ENCODE peak calls at places on chromosomes 1 and 21, in nine cellular contexts. Y is lung; A is CD8-positive, alpha-beta memory T cell; W is ovary; H is colonic mucosa; S is mammary epithelial cell; E is pancreas; F is left ventricle myocardium inferior; O is tibial nerve. Q is an unnamed sample.
A peak's percentile ranks its signal among the peaks of the same experiment; 100 is the strongest.

GRCh38 chr1:53137729-53138128 is 4.7 kb downstream of the SLC1A7 start:
- DNase-seq in H (no peak), Y (no peak), F (no peak), W (no peak), A (no peak), O (no peak), S (no peak), E (no peak), Q (no peak)

GRCh38 chr1:157105988-157106812 is 6.6 kb upstream of the ETV3L start:
- DNase-seq in H (no peak), Y (no peak), F (no peak), W (no peak), A (no peak), E (no peak), S (peak; percentile 56), O (no peak), Q (no peak)

GRCh38 chr1:209064850-209065249 is 518.7 kb upstream of the CAMK1G start:
- DNase-seq in F (no peak), A (no peak), W (no peak), E (no peak), O (no peak), S (no peak), H (no peak), Y (no peak), Q (no peak)

GRCh38 chr1:173555651-173556305 is 47.1 kb downstream of the SLC9C2 start:
- DNase-seq in S (peak; percentile 9), Y (no peak), A (no peak), H (no peak), W (no peak), F (no peak), O (no peak), E (no peak), Q (no peak)

GRCh38 chr1:2416403-2416802 is 4.0 kb upstream of the PEX10 start:
- DNase-seq in H (peak; percentile 68), E (peak; percentile 28), O (no peak), W (no peak), Y (no peak), F (no peak), A (peak; percentile 19), S (no peak), Q (peak; percentile 22)

GRCh38 chr21:20997633-20998455 is at the start of gene NCAM2:
- DNase-seq in E (peak; percentile 79), H (peak; percentile 54), Y (peak; percentile 52), S (peak; percentile 9), A (peak; percentile 49), O (peak; percentile 39), F (peak; percentile 79), W (peak; percentile 49), Q (peak; percentile 73)

GRCh38 chr1:21278898-21279819 is 11.1 kb downstream of the ECE1 start:
- DNase-seq in H (no peak), F (no peak), A (peak; percentile 34), W (peak; percentile 61), O (no peak), Y (no peak), E (no peak), S (no peak), Q (no peak)

GRCh38 chr1:159854101-159854692 is 8.3 kb downstream of the VSIG8 start:
- DNase-seq in S (no peak), Y (peak; percentile 80), H (peak; percentile 90), E (peak; percentile 83), A (peak; percentile 7), F (peak; percentile 86), O (peak; percentile 71), W (peak; percentile 79), Q (peak; percentile 94)

GRCh38 chr1:212557739-212558664 is 50.6 kb upstream of the ATF3 start:
- DNase-seq in W (peak; percentile 43), S (peak; percentile 25), H (peak; percentile 74), F (peak; percentile 58), O (peak; percentile 38), A (no peak), E (peak; percentile 70), Y (peak; percentile 49), Q (peak; percentile 52)

GRCh38 chr21:44405091-44405947 is 50.0 kb upstream of the LRRC3 start:
- DNase-seq in H (no peak), E (no peak), Y (no peak), S (no peak), O (no peak), A (no peak), F (no peak), W (no peak), Q (no peak)

GRCh38 chr1:44019398-44020044 is 11.7 kb downstream of the SLC6A9 start:
- DNase-seq in E (peak; percentile 13), H (no peak), O (no peak), S (no peak), W (no peak), F (no peak), A (no peak), Y (no peak), Q (no peak)

GRCh38 chr1:114524933-114525332 is 13.9 kb upstream of the TRIM33 start:
- DNase-seq in H (no peak), S (no peak), E (no peak), Y (no peak), F (no peak), A (no peak), W (no peak), O (no peak), Q (no peak)

GRCh38 chr1:74686941-74687340 is 13.3 kb upstream of the ERICH3 start:
- DNase-seq in E (no peak), A (no peak), O (no peak), H (no peak), W (no peak), S (no peak), F (no peak), Y (no peak), Q (no peak)

GRCh38 chr1:232334811-232335210 is 295.1 kb downstream of the SIPA1L2 start:
- DNase-seq in Y (no peak), H (no peak), A (no peak), F (no peak), O (no peak), S (peak; percentile 91), E (no peak), W (no peak), Q (no peak)

GRCh38 chr1:185402930-185403329 is 85.9 kb upstream of the IVNS1ABP start:
- DNase-seq in W (no peak), H (no peak), Y (no peak), A (no peak), O (no peak), S (no peak), F (no peak), E (no peak), Q (no peak)

GRCh38 chr1:29853716-29854330 is 617.5 kb downstream of the PTPRU start:
- DNase-seq in F (no peak), Y (no peak), O (no peak), H (no peak), E (no peak), S (no peak), A (no peak), W (no peak), Q (no peak)

GRCh38 chr1:184386271-184387068 is at the start of gene C1orf21:
- DNase-seq in H (peak; percentile 91), A (peak; percentile 77), S (peak; percentile 89), W (peak; percentile 91), Y (peak; percentile 86), E (peak; percentile 91), O (peak; percentile 86), F (peak; percentile 94), Q (peak; percentile 93)
- H3K4me3 ChIP-seq in H (peak within 1 kb of the TSS; percentile 80), A (peak within 1 kb of the TSS; percentile 56), S (peak within 1 kb of the TSS; percentile 66), W (peak within 1 kb of the TSS; percentile 94), Y (peak within 1 kb of the TSS; percentile 74), E (peak within 1 kb of the TSS; percentile 92), O (peak within 1 kb of the TSS; percentile 97), F (peak within 1 kb of the TSS; percentile 95), Q (peak within 1 kb of the TSS; percentile 90)

GRCh38 chr21:36719614-36720013 is 20.7 kb downstream of the SIM2 start:
- DNase-seq in Y (no peak), A (no peak), S (no peak), O (no peak), F (no peak), H (peak; percentile 94), E (peak; percentile 64), W (no peak), Q (no peak)
- H3K27ac ChIP-seq in Y (no peak overlapping the region), A (no peak overlapping the region), S (peak overlapping the region; percentile 48), O (no peak overlapping the region), F (no peak overlapping the region), H (peak overlapping the region; percentile 95), E (no peak overlapping the region), W (no peak overlapping the region), Q (no peak overlapping the region)

GRCh38 chr1:26702680-26703038 is 6.8 kb downstream of the ARID1A start:
- DNase-seq in S (no peak), A (no peak), H (no peak), O (no peak), E (no peak), Y (no peak), F (no peak), W (no peak), Q (no peak)
- H3K4me1 ChIP-seq in S (peaks cover 78% of the 10 kb centered on the region), A (peaks cover 86% of the 10 kb centered on the region), H (peaks cover 53% of the 10 kb centered on the region), O (peaks cover 95% of the 10 kb centered on the region), E (peaks cover 47% of the 10 kb centered on the region), Y (peaks cover 13% of the 10 kb centered on the region), F (peaks cover 98% of the 10 kb centered on the region), W (peaks cover 39% of the 10 kb centered on the region), Q (peaks cover 81% of the 10 kb centered on the region)

DNA sequence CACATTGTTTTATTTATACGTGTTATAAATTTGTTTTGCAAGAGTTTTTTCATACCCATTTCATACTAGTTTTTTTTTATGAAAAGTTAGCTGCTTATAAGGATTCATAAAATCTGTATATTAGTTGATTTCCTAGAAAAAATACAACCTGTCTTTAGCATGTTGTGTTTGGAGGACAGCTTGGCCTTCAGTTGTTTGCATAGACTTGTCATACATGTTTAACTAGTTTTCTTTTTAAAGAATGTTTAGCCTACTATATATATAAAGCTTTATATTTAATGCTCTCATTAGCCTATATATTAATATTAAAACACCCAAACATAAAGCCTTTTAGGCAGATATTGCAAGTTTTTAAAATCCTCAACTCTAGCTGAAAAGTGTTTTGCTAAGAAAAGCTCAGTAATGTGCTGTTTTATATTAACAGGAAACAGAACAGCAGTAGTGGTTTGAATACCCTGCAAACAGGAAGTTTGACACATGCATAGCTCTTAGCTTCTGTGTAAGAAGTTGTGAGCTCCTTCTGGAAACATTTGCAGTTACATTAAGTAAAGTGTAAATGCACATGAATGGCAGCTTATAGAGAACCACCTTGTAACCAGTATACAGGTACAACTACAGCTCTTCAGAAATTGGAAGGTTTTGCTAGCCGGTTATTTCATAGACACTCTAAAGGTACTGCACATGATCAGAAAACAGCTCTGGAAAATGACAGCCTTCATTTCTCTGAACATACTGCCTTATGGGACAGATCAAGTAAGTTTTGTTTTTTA is at the start of gene PRKACB:
- DNase-seq in S (peak; percentile 27), H (no peak), O (no peak), W (no peak), F (no peak), A (peak; percentile 49), E (no peak), Y (no peak), Q (no peak)
- H3K4me3 ChIP-seq in S (no peak within 1 kb of the TSS), H (peak within 1 kb of the TSS; percentile 25), O (no peak within 1 kb of the TSS), W (no peak within 1 kb of the TSS), F (peak within 1 kb of the TSS; percentile 28), A (peak within 1 kb of the TSS; percentile 65), E (no peak within 1 kb of the TSS), Y (no peak within 1 kb of the TSS), Q (no peak within 1 kb of the TSS)

Q was measured in thyroid gland.